ENCODE peak calls at places on chromosomes 12 and 14, in four cellular contexts. N is breast epithelium, Y is prostate gland, I is cardiac muscle cell. J is an unnamed sample.
A peak's percentile ranks its signal among the peaks of the same experiment; 100 is the strongest.

GRCh38 chr14:20818861-20819260 is 16.2 kb upstream of the RNASE1 start:
- DNase-seq in N (no peak), Y (no peak), I (no peak), J (no peak)

GRCh38 chr12:70955415-70955814 is 34.9 kb upstream of the PTPRR start:
- DNase-seq in N (no peak), Y (no peak), I (no peak), J (no peak)

GRCh38 chr12:119544780-119545625 is 48.6 kb upstream of the TMEM233 start:
- DNase-seq in N (peak; percentile 20), Y (peak; percentile 67), I (peak; percentile 75), J (peak; percentile 8)

GRCh38 chr12:80632835-80633234 is 74.6 kb upstream of the MYF6 start:
- DNase-seq in N (no peak), Y (no peak), I (peak; percentile 36), J (no peak)

GRCh38 chr14:94773017-94773681 is 3.2 kb upstream of the GSC start:
- DNase-seq in N (no peak), Y (no peak), I (peak; percentile 47), J (no peak)

GRCh38 chr14:77140937-77141591 is 527 bp downstream of the ZDHHC22 start:
- DNase-seq in N (no peak), Y (no peak), I (peak; percentile 85), J (no peak)

GRCh38 chr12:96810477-96810876 is 96.6 kb upstream of the NEDD1 start:
- DNase-seq in N (no peak), Y (no peak), I (no peak), J (no peak)

GRCh38 chr14:20873370-20874177 is 17.6 kb upstream of the RNASE3 start:
- DNase-seq in N (peak; percentile 39), Y (peak; percentile 27), I (peak; percentile 78), J (peak; percentile 31)

GRCh38 chr14:89129570-89129969 is 287.5 kb downstream of the FOXN3 start:
- DNase-seq in N (no peak), Y (no peak), I (no peak), J (no peak)

GRCh38 chr12:98127336-98127679 is 388.1 kb upstream of the TMPO start:
- DNase-seq in N (no peak), Y (no peak), I (no peak), J (no peak)

GRCh38 chr12:126247936-126248335 is 1182.7 kb downstream of the AACS start:
- DNase-seq in N (no peak), Y (no peak), I (no peak), J (no peak)

GRCh38 chr14:64249363-64249762 is 44.8 kb downstream of the ESR2 start:
- DNase-seq in N (no peak), Y (no peak), I (no peak), J (no peak)

GRCh38 chr12:95943231-95943842 is at the start of gene AMDHD1:
- DNase-seq in N (peak; percentile 20), Y (peak; percentile 15), I (peak; percentile 82), J (no peak)

GRCh38 chr12:87586158-87586557 is 443.0 kb downstream of the C12orf50 start:
- DNase-seq in N (no peak), Y (no peak), I (no peak), J (no peak)

GRCh38 chr12:94185801-94186200 is 37.4 kb downstream of the PLXNC1 start:
- DNase-seq in N (no peak), Y (no peak), I (no peak), J (no peak)

GRCh38 chr14:102591372-102591943 is 991 bp upstream of the RCOR1 start:
- DNase-seq in N (peak; percentile 27), Y (peak; percentile 14), I (peak; percentile 50), J (peak; percentile 43)

GRCh38 chr14:77066555-77067172 is 31.4 kb upstream of the CIPC start:
- DNase-seq in N (no peak), Y (no peak), I (no peak), J (no peak)

GRCh38 chr14:61602733-61603077 is 92.6 kb upstream of the HIF1A start:
- DNase-seq in N (no peak), Y (no peak), I (no peak), J (no peak)

GRCh38 chr14:100072783-100073346 is 7.6 kb downstream of the EVL start:
- DNase-seq in N (peak; percentile 65), Y (peak; percentile 32), I (no peak), J (no peak)

GRCh38 chr12:70559390-70559789 is 77.8 kb downstream of the PTPRB start:
- DNase-seq in N (no peak), Y (no peak), I (no peak), J (no peak)

GRCh38 chr12:132698336-132698735 is 10.9 kb downstream of the PXMP2 start:
- DNase-seq in N (no peak), Y (no peak), I (no peak), J (no peak)

GRCh38 chr12:93572712-93573551 is 457 bp downstream of the SOCS2 start:
- DNase-seq in N (no peak), Y (no peak), I (peak; percentile 74), J (peak; percentile 39)

GRCh38 chr14:60721331-60722162 is 2.6 kb downstream of the SIX4 start:
- DNase-seq in N (no peak), Y (peak; percentile 51), I (peak; percentile 61), J (peak; percentile 31)

GRCh38 chr12:120751389-120751788 is 25.8 kb downstream of the ACADS start:
- DNase-seq in N (no peak), Y (no peak), I (no peak), J (no peak)

GRCh38 chr12:2633825-2634200 is 161.0 kb upstream of the FKBP4 start:
- DNase-seq in N (no peak), Y (no peak), I (no peak), J (no peak)

GRCh38 chr14:20604291-20604690 is 13.1 kb upstream of the RNASE12 start:
- DNase-seq in N (no peak), Y (no peak), I (no peak), J (no peak)

GRCh38 chr12:53659011-53659551 is 16.8 kb downstream of the ATP5MC2 start:
- DNase-seq in N (peak; percentile 86), Y (peak; percentile 92), I (no peak), J (peak; percentile 24)
- H3K27ac ChIP-seq in N (peak overlapping the region; percentile 94), Y (peak overlapping the region; percentile 89), I (peak overlapping the region; percentile 67), J (peak overlapping the region; percentile 99)

GRCh38 chr14:68075382-68076029 is 255.9 kb downstream of the RAD51B start:
- DNase-seq in N (no peak), Y (no peak), I (no peak), J (no peak)
- H3K27ac ChIP-seq in N (no peak overlapping the region), Y (no peak overlapping the region), I (no peak overlapping the region), J (no peak overlapping the region)

DNA sequence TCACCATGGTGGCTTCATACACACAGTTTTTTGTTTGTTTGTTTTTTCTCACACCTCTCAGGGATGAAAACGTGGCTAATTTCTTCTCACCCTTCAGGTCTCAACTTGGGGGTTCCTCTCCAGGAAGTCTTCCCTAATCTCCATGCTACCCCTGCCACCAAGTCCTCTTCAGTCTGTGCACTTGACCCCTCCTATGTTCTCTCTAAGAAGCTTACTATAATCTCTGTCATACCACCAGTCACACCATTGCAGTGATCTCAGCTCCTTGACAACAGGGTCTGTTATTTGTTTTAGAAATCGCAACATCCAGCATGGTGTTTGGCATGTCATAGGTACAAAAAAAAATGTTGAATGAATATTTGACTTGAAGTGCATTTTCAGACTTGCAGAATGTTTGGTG is 83.4 kb downstream of the PRORP start:
- DNase-seq in N (no peak), Y (no peak), I (no peak), J (no peak)
- H3K27ac ChIP-seq in N (no peak overlapping the region), Y (no peak overlapping the region), I (no peak overlapping the region), J (no peak overlapping the region)

GRCh38 chr14:91350813-91351507 is 66.7 kb downstream of the CCDC88C start:
- DNase-seq in N (no peak), Y (no peak), I (no peak), J (no peak)
- H3K27ac ChIP-seq in N (peak overlapping the region; percentile 2), Y (no peak overlapping the region), I (no peak overlapping the region), J (peak overlapping the region; percentile 89)

GRCh38 chr12:107477018-107477417 is 208.6 kb upstream of the PWP1 start:
- DNase-seq in N (no peak), Y (no peak), I (no peak), J (no peak)

GRCh38 chr12:107477946-107478610 is 207.5 kb upstream of the PWP1 start:
- DNase-seq in N (no peak), Y (no peak), I (no peak), J (no peak)

GRCh38 chr12:107475900-107476299 is 209.7 kb upstream of the PWP1 start:
- DNase-seq in N (no peak), Y (no peak), I (no peak), J (no peak)

GRCh38 chr12:107472308-107472707 is 213.3 kb upstream of the PWP1 start:
- DNase-seq in N (no peak), Y (no peak), I (no peak), J (no peak)

GRCh38 chr12:107474639-107475539 is 210.7 kb upstream of the PWP1 start:
- DNase-seq in N (no peak), Y (no peak), I (no peak), J (no peak)
- H3K27ac ChIP-seq in N (no peak overlapping the region), Y (no peak overlapping the region), I (no peak overlapping the region), J (no peak overlapping the region)